ENCODE peak calls at places on chromosome 15, in four cellular contexts. One of them, this sample, is unnamed.

GRCh38 chr15:51260262-51260661 is 78.1 kb downstream of the CYP19A1 start:
- DNase-seq in progenitor cell of endocrine pancreas: no peak
- DNase-seq in iris pigment epithelial cell: peak
- DNase-seq in activated CD4-positive, alpha-beta T cell treated with anti-CD3 and anti-CD28 coated beads, Interleukin-2, amount 50 U/mL, for 1 hour: no peak
- DNase-seq in this sample: no peak

GRCh38 chr15:42102646-42103235 is 8.4 kb upstream of the PLA2G4D start:
- DNase-seq in activated CD4-positive, alpha-beta T cell treated with anti-CD3 and anti-CD28 coated beads, Interleukin-2, amount 50 U/mL, for 1 hour: no peak
- DNase-seq in iris pigment epithelial cell: peak
- DNase-seq in progenitor cell of endocrine pancreas: no peak
- DNase-seq in this sample: no peak

GRCh38 chr15:29736745-29737023 is 85.6 kb downstream of the TJP1 start:
- DNase-seq in activated CD4-positive, alpha-beta T cell treated with anti-CD3 and anti-CD28 coated beads, Interleukin-2, amount 50 U/mL, for 1 hour: no peak
- DNase-seq in iris pigment epithelial cell: peak
- DNase-seq in progenitor cell of endocrine pancreas: no peak
- DNase-seq in this sample: no peak

GRCh38 chr15:62928242-62928995 is 114.1 kb upstream of the TPM1 start:
- DNase-seq in iris pigment epithelial cell: peak
- DNase-seq in progenitor cell of endocrine pancreas: no peak
- DNase-seq in activated CD4-positive, alpha-beta T cell treated with anti-CD3 and anti-CD28 coated beads, Interleukin-2, amount 50 U/mL, for 1 hour: no peak
- DNase-seq in this sample: no peak

GRCh38 chr15:64754663-64755426 is 20.5 kb downstream of the RBPMS2 start:
- DNase-seq in progenitor cell of endocrine pancreas: no peak
- DNase-seq in activated CD4-positive, alpha-beta T cell treated with anti-CD3 and anti-CD28 coated beads, Interleukin-2, amount 50 U/mL, for 1 hour: no peak
- DNase-seq in iris pigment epithelial cell: no peak
- DNase-seq in this sample: no peak

GRCh38 chr15:89167267-89168176 is 53.9 kb downstream of the RLBP1 start:
- DNase-seq in activated CD4-positive, alpha-beta T cell treated with anti-CD3 and anti-CD28 coated beads, Interleukin-2, amount 50 U/mL, for 1 hour: no peak
- DNase-seq in iris pigment epithelial cell: peak
- DNase-seq in progenitor cell of endocrine pancreas: no peak
- DNase-seq in this sample: peak

GRCh38 chr15:58393196-58393790 is 38.5 kb upstream of the LIPC start:
- DNase-seq in iris pigment epithelial cell: no peak
- DNase-seq in activated CD4-positive, alpha-beta T cell treated with anti-CD3 and anti-CD28 coated beads, Interleukin-2, amount 50 U/mL, for 1 hour: no peak
- DNase-seq in progenitor cell of endocrine pancreas: no peak
- DNase-seq in this sample: no peak

GRCh38 chr15:62046064-62046779 is 14.0 kb downstream of the VPS13C start:
- DNase-seq in progenitor cell of endocrine pancreas: no peak
- DNase-seq in iris pigment epithelial cell: no peak
- DNase-seq in activated CD4-positive, alpha-beta T cell treated with anti-CD3 and anti-CD28 coated beads, Interleukin-2, amount 50 U/mL, for 1 hour: no peak
- DNase-seq in this sample: no peak

GRCh38 chr15:61051570-61052031 is 177.5 kb downstream of the RORA start:
- DNase-seq in activated CD4-positive, alpha-beta T cell treated with anti-CD3 and anti-CD28 coated beads, Interleukin-2, amount 50 U/mL, for 1 hour: no peak
- DNase-seq in iris pigment epithelial cell: peak
- DNase-seq in progenitor cell of endocrine pancreas: no peak
- DNase-seq in this sample: no peak

GRCh38 chr15:71707230-71708051 is 102.9 kb upstream of the NR2E3 start:
- DNase-seq in iris pigment epithelial cell: no peak
- DNase-seq in activated CD4-positive, alpha-beta T cell treated with anti-CD3 and anti-CD28 coated beads, Interleukin-2, amount 50 U/mL, for 1 hour: no peak
- DNase-seq in progenitor cell of endocrine pancreas: no peak
- DNase-seq in this sample: no peak

GRCh38 chr15:72591361-72591760 is 63.1 kb upstream of the GOLGA6B start:
- DNase-seq in activated CD4-positive, alpha-beta T cell treated with anti-CD3 and anti-CD28 coated beads, Interleukin-2, amount 50 U/mL, for 1 hour: no peak
- DNase-seq in progenitor cell of endocrine pancreas: no peak
- DNase-seq in iris pigment epithelial cell: peak
- DNase-seq in this sample: no peak

GRCh38 chr15:44861439-44861910 is 95.0 kb upstream of the TERB2 start:
- DNase-seq in progenitor cell of endocrine pancreas: no peak
- DNase-seq in iris pigment epithelial cell: no peak
- DNase-seq in activated CD4-positive, alpha-beta T cell treated with anti-CD3 and anti-CD28 coated beads, Interleukin-2, amount 50 U/mL, for 1 hour: no peak
- DNase-seq in this sample: no peak

GRCh38 chr15:78087944-78088772 is 4.2 kb upstream of the SH2D7 start:
- DNase-seq in progenitor cell of endocrine pancreas: no peak
- DNase-seq in iris pigment epithelial cell: no peak
- DNase-seq in activated CD4-positive, alpha-beta T cell treated with anti-CD3 and anti-CD28 coated beads, Interleukin-2, amount 50 U/mL, for 1 hour: no peak
- DNase-seq in this sample: no peak

GRCh38 chr15:31352911-31353811 is 26.5 kb downstream of the KLF13 start:
- DNase-seq in progenitor cell of endocrine pancreas: no peak
- DNase-seq in activated CD4-positive, alpha-beta T cell treated with anti-CD3 and anti-CD28 coated beads, Interleukin-2, amount 50 U/mL, for 1 hour: no peak
- DNase-seq in iris pigment epithelial cell: peak
- DNase-seq in this sample: peak

GRCh38 chr15:44537728-44538240 is 837 bp downstream of the EIF3J start:
- DNase-seq in progenitor cell of endocrine pancreas: no peak
- DNase-seq in iris pigment epithelial cell: peak
- DNase-seq in activated CD4-positive, alpha-beta T cell treated with anti-CD3 and anti-CD28 coated beads, Interleukin-2, amount 50 U/mL, for 1 hour: peak
- DNase-seq in this sample: no peak

GRCh38 chr15:81942157-81942556 is 103.7 kb downstream of the MEX3B start:
- DNase-seq in iris pigment epithelial cell: no peak
- DNase-seq in progenitor cell of endocrine pancreas: no peak
- DNase-seq in activated CD4-positive, alpha-beta T cell treated with anti-CD3 and anti-CD28 coated beads, Interleukin-2, amount 50 U/mL, for 1 hour: no peak
- DNase-seq in this sample: no peak